ENCODE peak calls at places on chromosomes 16 and 17, in seven cellular contexts. One of them, this sample, is unnamed. For H3K4me1, the result is how much of the 10 kb centered on the place peaks cover.

GRCh38 chr16:21116148-21116693 is 34.4 kb downstream of the DNAH3 start:
- DNase-seq in GM12878: no peak
- DNase-seq in esophagus squamous epithelium: no peak
- DNase-seq in spleen: no peak
- DNase-seq in cardiac muscle cell: peak
- DNase-seq in testis: no peak
- DNase-seq in psoas muscle: no peak
- DNase-seq in this sample: no peak

GRCh38 chr17:66399441-66399840 is 97.0 kb downstream of the PRKCA start:
- DNase-seq in GM12878: no peak
- DNase-seq in esophagus squamous epithelium: no peak
- DNase-seq in spleen: no peak
- DNase-seq in cardiac muscle cell: no peak
- DNase-seq in testis: no peak
- DNase-seq in psoas muscle: no peak
- DNase-seq in this sample: no peak

GRCh38 chr17:42342242-42343008 is 45.8 kb downstream of the STAT3 start:
- DNase-seq in GM12878: no peak
- DNase-seq in esophagus squamous epithelium: no peak
- DNase-seq in spleen: no peak
- DNase-seq in cardiac muscle cell: no peak
- DNase-seq in testis: no peak
- DNase-seq in psoas muscle: no peak
- DNase-seq in this sample: no peak

GRCh38 chr16:2785101-2785991 is 2.0 kb downstream of the PRSS33 start:
- DNase-seq in GM12878: no peak
- DNase-seq in esophagus squamous epithelium: no peak
- DNase-seq in spleen: peak
- DNase-seq in cardiac muscle cell: no peak
- DNase-seq in testis: no peak
- DNase-seq in psoas muscle: no peak
- DNase-seq in this sample: no peak

GRCh38 chr17:81412490-81413093 is 17.3 kb downstream of the BAHCC1 start:
- DNase-seq in GM12878: no peak
- DNase-seq in esophagus squamous epithelium: no peak
- DNase-seq in spleen: peak
- DNase-seq in cardiac muscle cell: peak
- DNase-seq in testis: no peak
- DNase-seq in psoas muscle: peak
- DNase-seq in this sample: peak

GRCh38 chr17:49076575-49077384 is 55.8 kb upstream of the B4GALNT2 start:
- DNase-seq in GM12878: no peak
- DNase-seq in esophagus squamous epithelium: no peak
- DNase-seq in spleen: no peak
- DNase-seq in cardiac muscle cell: peak
- DNase-seq in testis: no peak
- DNase-seq in psoas muscle: no peak
- DNase-seq in this sample: no peak

GRCh38 chr17:40522961-40523310 is 21.5 kb upstream of the TNS4 start:
- DNase-seq in GM12878: no peak
- DNase-seq in esophagus squamous epithelium: no peak
- DNase-seq in spleen: no peak
- DNase-seq in cardiac muscle cell: no peak
- DNase-seq in testis: no peak
- DNase-seq in psoas muscle: no peak
- DNase-seq in this sample: no peak

GRCh38 chr17:28706471-28707338 is 5.0 kb downstream of the PROCA1 start:
- DNase-seq in GM12878: no peak
- DNase-seq in esophagus squamous epithelium: no peak
- DNase-seq in spleen: no peak
- DNase-seq in cardiac muscle cell: no peak
- DNase-seq in testis: no peak
- DNase-seq in psoas muscle: no peak
- DNase-seq in this sample: no peak

GRCh38 chr17:82599674-82600661 is 48.3 kb downstream of the WDR45B start:
- DNase-seq in GM12878: no peak
- DNase-seq in esophagus squamous epithelium: no peak
- DNase-seq in spleen: no peak
- DNase-seq in cardiac muscle cell: no peak
- DNase-seq in testis: no peak
- DNase-seq in psoas muscle: no peak
- DNase-seq in this sample: peak

GRCh38 chr16:67150058-67150832 is 553 bp downstream of the B3GNT9 start:
- DNase-seq in GM12878: no peak
- DNase-seq in esophagus squamous epithelium: no peak
- DNase-seq in spleen: peak
- DNase-seq in cardiac muscle cell: peak
- DNase-seq in testis: peak
- DNase-seq in psoas muscle: peak
- DNase-seq in this sample: peak

GRCh38 chr17:80931421-80932265 is 60.0 kb upstream of the CHMP6 start:
- DNase-seq in GM12878: no peak
- DNase-seq in esophagus squamous epithelium: no peak
- DNase-seq in spleen: peak
- DNase-seq in cardiac muscle cell: peak
- DNase-seq in testis: no peak
- DNase-seq in psoas muscle: no peak
- DNase-seq in this sample: no peak

GRCh38 chr16:81487301-81487720 is 42.7 kb downstream of the CMIP start:
- DNase-seq in GM12878: no peak
- DNase-seq in esophagus squamous epithelium: no peak
- DNase-seq in spleen: no peak
- DNase-seq in cardiac muscle cell: peak
- DNase-seq in testis: no peak
- DNase-seq in psoas muscle: peak
- DNase-seq in this sample: no peak

GRCh38 chr16:72938426-72939164 is 109.3 kb downstream of the ZFHX3 start:
- DNase-seq in GM12878: no peak
- DNase-seq in esophagus squamous epithelium: no peak
- DNase-seq in spleen: peak
- DNase-seq in cardiac muscle cell: peak
- DNase-seq in testis: peak
- DNase-seq in psoas muscle: peak
- DNase-seq in this sample: peak

GRCh38 chr17:9290226-9290613 is 268.9 kb downstream of the NTN1 start:
- DNase-seq in GM12878: no peak
- DNase-seq in esophagus squamous epithelium: no peak
- DNase-seq in spleen: no peak
- DNase-seq in cardiac muscle cell: no peak
- DNase-seq in testis: no peak
- DNase-seq in psoas muscle: no peak
- DNase-seq in this sample: no peak

GRCh38 chr16:14377326-14377725 is 252.7 kb downstream of the PARN start:
- DNase-seq in GM12878: no peak
- DNase-seq in esophagus squamous epithelium: no peak
- DNase-seq in spleen: no peak
- DNase-seq in cardiac muscle cell: no peak
- DNase-seq in testis: no peak
- DNase-seq in psoas muscle: no peak
- DNase-seq in this sample: no peak

GRCh38 chr17:38748329-38749221 is at the start of gene PCGF2:
- DNase-seq in GM12878: no peak
- DNase-seq in esophagus squamous epithelium: no peak
- DNase-seq in spleen: peak
- DNase-seq in cardiac muscle cell: peak
- DNase-seq in testis: peak
- DNase-seq in psoas muscle: peak
- DNase-seq in this sample: peak

DNA sequence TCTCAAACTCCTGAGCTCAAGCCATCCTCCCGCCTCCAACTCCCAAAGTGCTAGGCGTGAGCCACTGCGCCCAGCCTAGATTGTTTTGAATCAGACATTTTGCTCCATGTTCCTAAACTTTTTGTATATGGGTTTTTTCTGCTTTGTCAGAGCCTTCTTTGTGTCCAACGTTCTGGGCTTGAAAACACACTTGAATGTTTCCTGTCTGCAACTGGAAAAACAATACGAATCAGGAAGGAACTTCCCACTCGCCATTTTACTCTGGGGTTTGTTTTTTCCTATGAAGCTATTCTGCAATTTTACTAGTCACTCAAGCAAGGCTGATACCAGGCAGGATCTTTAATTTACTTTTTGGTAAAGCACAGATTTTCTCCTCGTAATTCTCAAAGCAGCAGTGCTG is 31.6 kb downstream of the ARHGAP17 start:
- DNase-seq in GM12878: no peak
- DNase-seq in esophagus squamous epithelium: no peak
- DNase-seq in spleen: no peak
- DNase-seq in cardiac muscle cell: no peak
- DNase-seq in testis: no peak
- DNase-seq in psoas muscle: no peak
- DNase-seq in this sample: no peak
- H3K27ac ChIP-seq in GM12878: peak
- H3K27ac ChIP-seq in esophagus squamous epithelium: peak
- H3K27ac ChIP-seq in spleen: peak
- H3K27ac ChIP-seq in cardiac muscle cell: no peak
- H3K27ac ChIP-seq in testis: peak
- H3K27ac ChIP-seq in psoas muscle: peak
- H3K27ac ChIP-seq in this sample: peak

GRCh38 chr16:19883296-19883951 is 1.2 kb downstream of the GPRC5B start:
- DNase-seq in GM12878: no peak
- DNase-seq in esophagus squamous epithelium: no peak
- DNase-seq in spleen: no peak
- DNase-seq in cardiac muscle cell: peak
- DNase-seq in testis: peak
- DNase-seq in psoas muscle: peak
- DNase-seq in this sample: peak

GRCh38 chr16:19886061-19886792 is 1.6 kb upstream of the GPRC5B start:
- DNase-seq in GM12878: peak
- DNase-seq in esophagus squamous epithelium: no peak
- DNase-seq in spleen: peak
- DNase-seq in cardiac muscle cell: peak
- DNase-seq in testis: peak
- DNase-seq in psoas muscle: peak
- DNase-seq in this sample: peak

GRCh38 chr16:19884021-19884485 is 595 bp downstream of the GPRC5B start:
- DNase-seq in GM12878: no peak
- DNase-seq in esophagus squamous epithelium: no peak
- DNase-seq in spleen: peak
- DNase-seq in cardiac muscle cell: no peak
- DNase-seq in testis: peak
- DNase-seq in psoas muscle: peak
- DNase-seq in this sample: peak

GRCh38 chr16:19884611-19885455 is at the start of gene GPRC5B:
- DNase-seq in GM12878: no peak
- DNase-seq in esophagus squamous epithelium: no peak
- DNase-seq in spleen: peak
- DNase-seq in cardiac muscle cell: peak
- DNase-seq in testis: peak
- DNase-seq in psoas muscle: peak
- DNase-seq in this sample: peak

GRCh38 chr16:19885456-19886060 is 910 bp upstream of the GPRC5B start:
- DNase-seq in GM12878: no peak
- DNase-seq in esophagus squamous epithelium: no peak
- DNase-seq in spleen: peak
- DNase-seq in cardiac muscle cell: peak
- DNase-seq in testis: peak
- DNase-seq in psoas muscle: peak
- DNase-seq in this sample: peak
- H3K4me3 ChIP-seq in GM12878: no peak
- H3K4me3 ChIP-seq in esophagus squamous epithelium: peak
- H3K4me3 ChIP-seq in spleen: peak
- H3K4me3 ChIP-seq in cardiac muscle cell: no peak
- H3K4me3 ChIP-seq in testis: peak
- H3K4me3 ChIP-seq in psoas muscle: peak
- H3K4me3 ChIP-seq in this sample: peak

GRCh38 chr17:17694229-17695081 is 13.2 kb downstream of the RAI1 start:
- DNase-seq in GM12878: no peak
- DNase-seq in esophagus squamous epithelium: no peak
- DNase-seq in spleen: peak
- DNase-seq in cardiac muscle cell: peak
- DNase-seq in testis: peak
- DNase-seq in psoas muscle: peak
- DNase-seq in this sample: peak

GRCh38 chr17:17696075-17696474 is 14.8 kb downstream of the RAI1 start:
- DNase-seq in GM12878: no peak
- DNase-seq in esophagus squamous epithelium: no peak
- DNase-seq in spleen: no peak
- DNase-seq in cardiac muscle cell: no peak
- DNase-seq in testis: no peak
- DNase-seq in psoas muscle: no peak
- DNase-seq in this sample: no peak

GRCh38 chr17:17692353-17693252 is 11.3 kb downstream of the RAI1 start:
- DNase-seq in GM12878: no peak
- DNase-seq in esophagus squamous epithelium: no peak
- DNase-seq in spleen: no peak
- DNase-seq in cardiac muscle cell: no peak
- DNase-seq in testis: no peak
- DNase-seq in psoas muscle: no peak
- DNase-seq in this sample: no peak

GRCh38 chr17:17693253-17693954 is 12.1 kb downstream of the RAI1 start:
- DNase-seq in GM12878: no peak
- DNase-seq in esophagus squamous epithelium: no peak
- DNase-seq in spleen: peak
- DNase-seq in cardiac muscle cell: peak
- DNase-seq in testis: peak
- DNase-seq in psoas muscle: peak
- DNase-seq in this sample: peak

GRCh38 chr17:17693955-17694228 is 12.6 kb downstream of the RAI1 start:
- DNase-seq in GM12878: no peak
- DNase-seq in esophagus squamous epithelium: no peak
- DNase-seq in spleen: no peak
- DNase-seq in cardiac muscle cell: no peak
- DNase-seq in testis: no peak
- DNase-seq in psoas muscle: no peak
- DNase-seq in this sample: no peak
- H3K4me1 ChIP-seq in GM12878: half or more
- H3K4me1 ChIP-seq in esophagus squamous epithelium: half or more
- H3K4me1 ChIP-seq in spleen: half or more
- H3K4me1 ChIP-seq in cardiac muscle cell: under half
- H3K4me1 ChIP-seq in testis: half or more
- H3K4me1 ChIP-seq in psoas muscle: half or more
- H3K4me1 ChIP-seq in this sample: under half

GRCh38 chr16:12586701-12587100 is 217.0 kb downstream of the CPPED1 start:
- DNase-seq in GM12878: no peak
- DNase-seq in esophagus squamous epithelium: no peak
- DNase-seq in spleen: peak
- DNase-seq in cardiac muscle cell: no peak
- DNase-seq in testis: no peak
- DNase-seq in psoas muscle: no peak
- DNase-seq in this sample: no peak
- H3K27ac ChIP-seq in GM12878: no peak
- H3K27ac ChIP-seq in esophagus squamous epithelium: no peak
- H3K27ac ChIP-seq in spleen: no peak
- H3K27ac ChIP-seq in cardiac muscle cell: no peak
- H3K27ac ChIP-seq in testis: no peak
- H3K27ac ChIP-seq in psoas muscle: no peak
- H3K27ac ChIP-seq in this sample: no peak